ENCODE peak calls at places on chromosomes 6 and 20, in nine cellular contexts. Z, B, D, Q, A, J, G, H and P are unnamed samples.

GRCh38 chr6:71349976-71350615 is 61.5 kb downstream of the OGFRL1 start:
- DNase-seq in Z (no peak), B (no peak), D (peak), Q (no peak), A (peak), J (peak), G (peak), H (no peak), P (peak)

GRCh38 chr20:57451759-57452661 is 60.8 kb downstream of the RBM38 start:
- DNase-seq in Z (peak), B (no peak), D (no peak), Q (no peak), A (no peak), J (no peak), G (no peak), H (no peak), P (peak)

GRCh38 chr20:41174782-41175181 is 37.4 kb downstream of the PLCG1 start:
- DNase-seq in Z (no peak), B (peak), D (peak), Q (peak), A (no peak), J (peak), G (no peak), H (no peak), P (peak)

GRCh38 chr6:157669747-157670216 is 153.3 kb upstream of the SNX9 start:
- DNase-seq in Z (no peak), B (peak), D (peak), Q (peak), A (peak), J (peak), G (peak), H (peak), P (peak)

GRCh38 chr6:44563397-44563796 is 175.9 kb downstream of the CDC5L start:
- DNase-seq in Z (peak), B (no peak), D (no peak), Q (no peak), A (peak), J (peak), G (no peak), H (no peak), P (no peak)

GRCh38 chr6:65155083-65155482 is 551.9 kb downstream of the EYS start:
- DNase-seq in Z (no peak), B (no peak), D (no peak), Q (no peak), A (no peak), J (no peak), G (no peak), H (no peak), P (no peak)

GRCh38 chr20:48771542-48771941 is 56.3 kb downstream of the PREX1 start:
- DNase-seq in Z (no peak), B (no peak), D (no peak), Q (no peak), A (peak), J (peak), G (peak), H (no peak), P (peak)

GRCh38 chr20:17648782-17649730 is 33.0 kb downstream of the RRBP1 start:
- DNase-seq in Z (peak), B (peak), D (peak), Q (peak), A (peak), J (no peak), G (no peak), H (peak), P (no peak)

GRCh38 chr6:129749749-129750120 is 39.8 kb upstream of the ARHGAP18 start:
- DNase-seq in Z (peak), B (no peak), D (no peak), Q (no peak), A (peak), J (peak), G (peak), H (peak), P (peak)

GRCh38 chr6:35771343-35771627 is 5.1 kb upstream of the CLPSL2 start:
- DNase-seq in Z (no peak), B (no peak), D (no peak), Q (no peak), A (no peak), J (no peak), G (no peak), H (no peak), P (no peak)

GRCh38 chr20:37901280-37901666 is 1.7 kb upstream of the VSTM2L start:
- DNase-seq in Z (no peak), B (no peak), D (no peak), Q (no peak), A (no peak), J (no peak), G (no peak), H (no peak), P (no peak)

GRCh38 chr20:21286775-21287174 is 16.4 kb upstream of the XRN2 start:
- DNase-seq in Z (no peak), B (no peak), D (no peak), Q (no peak), A (no peak), J (no peak), G (no peak), H (no peak), P (no peak)

GRCh38 chr6:49541210-49541724 is 9.2 kb upstream of the C6orf141 start:
- DNase-seq in Z (no peak), B (no peak), D (no peak), Q (no peak), A (peak), J (peak), G (peak), H (no peak), P (peak)

GRCh38 chr6:159311618-159312017 is 142.4 kb downstream of the FNDC1 start:
- DNase-seq in Z (peak), B (no peak), D (no peak), Q (no peak), A (no peak), J (peak), G (no peak), H (no peak), P (peak)

GRCh38 chr6:138430361-138431145 is 26.5 kb downstream of the HEBP2 start:
- DNase-seq in Z (no peak), B (no peak), D (no peak), Q (no peak), A (no peak), J (no peak), G (no peak), H (no peak), P (peak)

GRCh38 chr6:32406197-32406596 is 784 bp downstream of the BTNL2 start:
- DNase-seq in Z (no peak), B (no peak), D (no peak), Q (no peak), A (no peak), J (no peak), G (no peak), H (no peak), P (no peak)

GRCh38 chr6:148223424-148223842 is 119.2 kb upstream of the SASH1 start:
- DNase-seq in Z (no peak), B (no peak), D (no peak), Q (no peak), A (peak), J (peak), G (no peak), H (no peak), P (peak)

GRCh38 chr6:87660226-87660886 is 41.7 kb downstream of the AKIRIN2 start:
- DNase-seq in Z (no peak), B (no peak), D (no peak), Q (no peak), A (peak), J (peak), G (peak), H (no peak), P (peak)

GRCh38 chr6:133707456-133707855 is 181.5 kb upstream of the TCF21 start:
- DNase-seq in Z (peak), B (no peak), D (no peak), Q (no peak), A (peak), J (peak), G (peak), H (no peak), P (peak)

GRCh38 chr6:19999319-20000191 is 162.4 kb downstream of the ID4 start:
- DNase-seq in Z (peak), B (no peak), D (no peak), Q (no peak), A (no peak), J (peak), G (no peak), H (no peak), P (no peak)

GRCh38 chr20:48574383-48574782 is 253.4 kb downstream of the PREX1 start:
- DNase-seq in Z (peak), B (no peak), D (no peak), Q (no peak), A (no peak), J (peak), G (no peak), H (peak), P (peak)

GRCh38 chr20:40471261-40471629 is 217.8 kb downstream of the MAFB start:
- DNase-seq in Z (peak), B (peak), D (no peak), Q (no peak), A (no peak), J (no peak), G (no peak), H (peak), P (no peak)

GRCh38 chr20:48652961-48653705 is 174.7 kb downstream of the PREX1 start:
- DNase-seq in Z (no peak), B (no peak), D (no peak), Q (no peak), A (no peak), J (peak), G (no peak), H (no peak), P (no peak)

GRCh38 chr6:165042912-165043311 is 266.5 kb downstream of the C6orf118 start:
- DNase-seq in Z (peak), B (no peak), D (no peak), Q (no peak), A (no peak), J (no peak), G (no peak), H (no peak), P (no peak)

GRCh38 chr20:45459606-45460005 is 9.9 kb upstream of the WFDC2 start:
- DNase-seq in Z (no peak), B (no peak), D (no peak), Q (no peak), A (no peak), J (peak), G (no peak), H (no peak), P (peak)
- TF ChIP-seq CTCF in Z (no peak), B (no peak), D (no peak), Q (peak), A (peak), J (peak), G (peak), H (no peak), P (peak)

DNA sequence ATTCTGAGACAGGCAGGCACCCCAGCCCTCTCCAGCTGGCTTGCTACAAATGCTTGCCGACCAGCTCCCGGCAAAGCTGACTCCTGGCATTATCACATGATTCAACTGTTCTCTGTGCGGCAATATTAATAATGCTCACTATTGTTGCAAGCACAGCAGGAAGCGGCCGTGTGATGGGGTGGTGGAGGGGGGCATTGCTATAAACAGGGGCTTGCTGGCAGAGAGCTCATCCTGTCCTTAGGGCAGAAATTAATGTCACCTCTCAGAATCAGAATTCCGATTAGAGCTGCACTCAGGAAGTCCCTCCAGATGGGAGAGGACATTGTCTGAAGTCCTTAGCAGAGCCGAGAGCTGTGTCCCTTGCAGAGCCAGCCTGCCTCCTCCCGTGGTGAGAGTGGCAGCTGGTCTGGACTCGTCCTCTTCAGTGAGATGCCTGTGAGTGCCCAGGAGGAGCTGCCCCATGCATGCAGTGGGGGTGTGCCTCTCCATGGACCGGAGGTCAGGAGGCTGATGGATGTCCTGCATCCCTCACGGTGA is 162.5 kb downstream of the CDH4 start:
- DNase-seq in Z (no peak), B (no peak), D (no peak), Q (no peak), A (no peak), J (no peak), G (no peak), H (no peak), P (no peak)
- H3K4me3 ChIP-seq in Z (no peak), B (no peak), D (no peak), Q (no peak), A (no peak), J (no peak), G (no peak), H (no peak), P (no peak)

DNA sequence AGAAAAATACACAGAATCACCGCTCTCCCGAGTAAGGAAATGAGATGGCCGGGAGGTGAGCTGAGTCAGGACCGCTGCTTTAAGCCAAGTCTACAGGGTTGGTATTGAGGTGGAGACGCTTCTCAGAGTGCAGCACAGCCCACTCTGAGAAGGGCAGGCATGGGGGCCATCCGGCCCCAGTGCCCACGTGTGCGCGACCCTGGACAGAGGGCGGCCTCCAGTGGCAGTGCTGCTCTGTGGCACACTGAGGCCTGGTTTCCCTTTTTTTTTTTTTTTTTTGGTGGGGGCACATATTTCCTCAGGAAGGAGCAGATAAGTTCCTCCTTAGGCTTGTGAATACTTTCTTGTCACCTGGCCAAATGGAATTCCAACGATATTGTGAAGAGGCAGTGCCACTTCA is 88.8 kb downstream of the FOXC1 start:
- DNase-seq in Z (no peak), B (no peak), D (no peak), Q (no peak), A (no peak), J (no peak), G (no peak), H (no peak), P (no peak)
- TF ChIP-seq CTCF in Z (no peak), B (no peak), D (no peak), Q (no peak), A (no peak), J (no peak), G (no peak), H (no peak), P (no peak)

DNA sequence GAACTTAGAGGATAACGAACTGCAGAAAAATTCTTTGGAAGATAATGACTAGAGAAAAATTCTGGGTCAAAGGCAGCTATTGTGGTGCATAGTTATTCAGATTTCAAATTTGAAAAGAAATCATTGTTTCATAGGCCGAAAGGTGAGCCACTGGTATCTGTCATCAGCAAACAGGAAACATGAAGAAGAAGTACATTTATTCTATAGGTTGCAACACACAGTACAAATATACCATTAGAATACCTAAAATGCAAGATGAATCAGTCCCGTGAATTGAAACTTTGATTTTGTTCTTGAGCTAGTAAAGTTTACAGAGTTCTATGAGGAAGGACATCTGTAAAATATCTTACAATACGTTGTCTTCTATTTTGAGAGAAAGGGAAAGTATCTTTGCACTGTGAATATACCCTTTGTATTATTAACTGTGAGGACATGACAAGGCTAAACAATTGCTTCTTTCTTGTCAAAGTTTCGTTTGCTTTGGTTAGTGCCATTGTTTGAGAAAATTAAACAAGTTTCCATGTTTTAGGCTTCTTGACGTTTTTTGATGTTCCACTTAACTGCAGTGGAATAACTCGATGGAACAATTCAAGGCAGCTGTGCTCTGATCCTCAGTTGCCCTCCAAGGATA is 84.7 kb downstream of the HDGFL1 start:
- DNase-seq in Z (no peak), B (no peak), D (no peak), Q (no peak), A (no peak), J (no peak), G (no peak), H (no peak), P (no peak)
- H3K4me3 ChIP-seq in Z (no peak), B (no peak), D (no peak), Q (no peak), A (no peak), J (no peak), G (no peak), H (no peak), P (no peak)

GRCh38 chr6:170438402-170438753 is 114.7 kb downstream of the PSMB1 start:
- DNase-seq in Z (peak), B (peak), D (peak), Q (peak), A (peak), J (peak), G (peak), H (peak), P (peak)
- TF ChIP-seq CTCF in Z (no peak), B (no peak), D (no peak), Q (no peak), A (no peak), J (no peak), G (no peak), H (no peak), P (no peak)